ENCODE peak calls at places on chromosomes 12 and 14, in ten cellular contexts. U is lower leg skin; G is activated T-helper 1 cell treated with Interleukin-2 at 50 U/mL for 16 hours; S is central memory CD4-positive, alpha-beta T cell; A is stimulated activated CD4-positive, alpha-beta T cell treated with anti-CD3 and anti-CD28 coated beads, Interleukin-4, amount 100 ng/mL, for 48 hours; J is posterior vena cava; F is activated gamma-delta T cell; I is HTR-8/SVneo; E is stimulated activated CD8-positive, alpha-beta memory T cell treated with anti-CD3 and anti-CD28 coated beads, Interleukin-7, amount 100 ng/mL, for 24 hours; H is T-helper 2 cell. N is an unnamed sample.

GRCh38 chr12:118548887-118549286 is 172.5 kb downstream of the SUDS3 start:
- DNase-seq in U (no peak), G (no peak), S (no peak), A (no peak), J (no peak), F (no peak), I (no peak), E (no peak), H (no peak), N (no peak)

GRCh38 chr14:95513261-95513660 is 3.2 kb downstream of the SYNE3 start:
- DNase-seq in U (no peak), G (no peak), S (no peak), A (no peak), J (no peak), F (no peak), I (no peak), E (no peak), H (no peak), N (no peak)

GRCh38 chr12:18629445-18629844 is 108.4 kb downstream of the PLCZ1 start:
- DNase-seq in U (no peak), G (no peak), S (no peak), A (no peak), J (no peak), F (no peak), I (no peak), E (no peak), H (no peak), N (no peak)

GRCh38 chr14:41570415-41571155 is 36.1 kb upstream of the LRFN5 start:
- DNase-seq in U (no peak), G (no peak), S (no peak), A (no peak), J (no peak), F (no peak), I (no peak), E (no peak), H (no peak), N (no peak)

GRCh38 chr14:71690478-71690877 is 241.8 kb upstream of the RGS6 start:
- DNase-seq in U (no peak), G (no peak), S (no peak), A (no peak), J (no peak), F (no peak), I (no peak), E (no peak), H (no peak), N (no peak)

GRCh38 chr14:37813746-37814145 is 218.3 kb downstream of the TTC6 start:
- DNase-seq in U (no peak), G (no peak), S (no peak), A (no peak), J (no peak), F (no peak), I (no peak), E (no peak), H (no peak), N (no peak)

GRCh38 chr14:53034036-53034435 is 83.2 kb upstream of the FERMT2 start:
- DNase-seq in U (no peak), G (no peak), S (no peak), A (no peak), J (no peak), F (no peak), I (no peak), E (no peak), H (no peak), N (no peak)

GRCh38 chr12:56086096-56086495 is 6.1 kb downstream of the ERBB3 start:
- DNase-seq in U (peak; percentile 54), G (no peak), S (no peak), A (no peak), J (no peak), F (no peak), I (no peak), E (no peak), H (no peak), N (peak; percentile 79)

GRCh38 chr12:122793685-122794106 is 19.3 kb downstream of the CCDC62 start:
- DNase-seq in U (no peak), G (no peak), S (peak; percentile 54), A (no peak), J (no peak), F (no peak), I (peak; percentile 62), E (no peak), H (no peak), N (no peak)

GRCh38 chr14:41605550-41606248 is 977 bp upstream of the LRFN5 start:
- DNase-seq in U (no peak), G (no peak), S (no peak), A (no peak), J (no peak), F (no peak), I (no peak), E (no peak), H (no peak), N (no peak)

GRCh38 chr12:122474324-122474716 is 26.4 kb downstream of the ZCCHC8 start:
- DNase-seq in U (no peak), G (no peak), S (no peak), A (no peak), J (no peak), F (no peak), I (no peak), E (no peak), H (no peak), N (no peak)

GRCh38 chr14:26175659-26176058 is 422.2 kb downstream of the NOVA1 start:
- DNase-seq in U (no peak), G (no peak), S (no peak), A (no peak), J (peak; percentile 49), F (no peak), I (no peak), E (no peak), H (no peak), N (no peak)

GRCh38 chr14:105379946-105380345 is 18.4 kb upstream of the TEX22 start:
- DNase-seq in U (no peak), G (no peak), S (no peak), A (no peak), J (no peak), F (no peak), I (no peak), E (no peak), H (no peak), N (no peak)

GRCh38 chr14:103679351-103679750 is 35.9 kb downstream of the XRCC3 start:
- DNase-seq in U (no peak), G (peak; percentile 10), S (peak; percentile 9), A (peak; percentile 22), J (peak; percentile 87), F (no peak), I (peak; percentile 29), E (peak; percentile 12), H (no peak), N (peak; percentile 65)

GRCh38 chr12:95147836-95148235 is 69.4 kb downstream of the FGD6 start:
- DNase-seq in U (no peak), G (no peak), S (no peak), A (no peak), J (no peak), F (no peak), I (no peak), E (no peak), H (no peak), N (no peak)

GRCh38 chr12:46534442-46534841 is 161.9 kb upstream of the SLC38A2 start:
- DNase-seq in U (no peak), G (no peak), S (no peak), A (no peak), J (no peak), F (no peak), I (no peak), E (no peak), H (no peak), N (no peak)

GRCh38 chr12:50050410-50051280 is 6.8 kb upstream of the ASIC1 start:
- DNase-seq in U (peak; percentile 41), G (no peak), S (no peak), A (no peak), J (peak; percentile 93), F (no peak), I (no peak), E (no peak), H (no peak), N (no peak)

GRCh38 chr14:59850458-59850857 is 20.1 kb downstream of the RTN1 start:
- DNase-seq in U (no peak), G (no peak), S (no peak), A (no peak), J (no peak), F (no peak), I (no peak), E (no peak), H (no peak), N (no peak)

GRCh38 chr14:29016050-29016900 is 249.7 kb downstream of the FOXG1 start:
- DNase-seq in U (no peak), G (no peak), S (no peak), A (peak; percentile 2), J (peak; percentile 58), F (no peak), I (peak; percentile 22), E (no peak), H (no peak), N (peak; percentile 20)

N was measured in mucosa of descending colon.